ENCODE peak calls at places on chromosome 22, in nine cellular contexts. F is dorsolateral prefrontal cortex, L is body of pancreas, E is H9, B is mucosa of descending colon, V is cardiac fibroblast, X is kidney, A is HFFc6, J is GM20000. S is an unnamed sample.

GRCh38 chr22:48952256-48953102 is 875.2 kb downstream of the BRD1 start:
- DNase-seq in X (no peak), J (no peak), F (no peak), V (no peak), E (peak), A (no peak), B (no peak), L (no peak), S (no peak)

GRCh38 chr22:26890870-26891269 is 233.5 kb downstream of the MIAT start:
- DNase-seq in B (no peak), A (no peak), L (no peak), J (no peak), F (no peak), E (no peak), X (no peak), V (no peak), S (no peak)

GRCh38 chr22:28123989-28124766 is 205.1 kb upstream of the PITPNB start:
- DNase-seq in B (no peak), L (no peak), A (no peak), X (no peak), J (no peak), E (no peak), V (no peak), F (no peak), S (no peak)

GRCh38 chr22:40263191-40263590 is 83.1 kb upstream of the ADSL start:
- DNase-seq in A (no peak), X (peak), L (no peak), B (no peak), J (no peak), F (no peak), V (peak), E (no peak), S (peak)

GRCh38 chr22:39174498-39175120 is 22.1 kb upstream of the CBX7 start:
- DNase-seq in J (peak), V (peak), L (peak), A (peak), B (peak), E (peak), F (no peak), X (peak), S (peak)

GRCh38 chr22:27381960-27382742 is 419.4 kb downstream of the MN1 start:
- DNase-seq in J (no peak), A (no peak), B (no peak), X (no peak), V (no peak), E (peak), L (no peak), F (no peak), S (no peak)

GRCh38 chr22:41775976-41776375 is 24.5 kb upstream of the CCDC134 start:
- DNase-seq in V (no peak), J (no peak), X (no peak), A (no peak), E (no peak), L (no peak), F (no peak), B (no peak), S (no peak)

GRCh38 chr22:26170795-26171194 is 1.5 kb downstream of the SEZ6L start:
- DNase-seq in X (no peak), J (peak), V (no peak), B (no peak), A (no peak), L (no peak), E (peak), F (peak), S (peak)

GRCh38 chr22:34845391-34845790 is 220.6 kb upstream of the ISX start:
- DNase-seq in E (no peak), V (no peak), B (no peak), X (no peak), L (no peak), J (no peak), F (no peak), A (no peak), S (no peak)

GRCh38 chr22:25747245-25747944 is 5.4 kb downstream of the MYO18B start:
- DNase-seq in V (peak), A (peak), X (peak), E (no peak), L (peak), F (no peak), J (no peak), B (peak), S (no peak)

GRCh38 chr22:39179841-39180335 is 27.4 kb upstream of the CBX7 start:
- DNase-seq in A (no peak), F (no peak), B (no peak), X (no peak), E (peak), L (no peak), J (no peak), V (no peak), S (no peak)

GRCh38 chr22:43711681-43712080 is 100.4 kb downstream of the EFCAB6 start:
- DNase-seq in X (no peak), J (no peak), A (no peak), F (no peak), B (no peak), L (no peak), E (no peak), V (no peak), S (no peak)

GRCh38 chr22:39999144-39999757 is 4.5 kb downstream of the FAM83F start:
- DNase-seq in B (peak), A (peak), X (peak), E (no peak), V (peak), J (no peak), L (no peak), F (no peak), S (no peak)

GRCh38 chr22:29626497-29627195 is 23.2 kb downstream of the NF2 start:
- DNase-seq in J (no peak), B (no peak), L (no peak), E (no peak), V (peak), F (no peak), A (peak), X (no peak), S (no peak)

GRCh38 chr22:27097481-27097880 is 440.1 kb downstream of the MIAT start:
- DNase-seq in F (no peak), L (no peak), E (no peak), V (no peak), X (no peak), A (no peak), J (no peak), B (no peak), S (no peak)

GRCh38 chr22:40220316-40221054 is 42.8 kb downstream of the TNRC6B start:
- DNase-seq in B (no peak), F (no peak), V (peak), E (peak), A (no peak), X (no peak), L (no peak), J (no peak), S (no peak)

GRCh38 chr22:43642319-43642718 is 169.8 kb downstream of the EFCAB6 start:
- DNase-seq in J (no peak), B (no peak), X (no peak), F (no peak), E (no peak), L (no peak), V (no peak), A (no peak), S (no peak)

GRCh38 chr22:34010259-34010658 is 90.0 kb upstream of the LARGE1 start:
- DNase-seq in B (no peak), V (no peak), E (no peak), F (no peak), X (no peak), J (no peak), A (no peak), L (no peak), S (no peak)

GRCh38 chr22:27212617-27213177 is 555.3 kb downstream of the MIAT start:
- DNase-seq in B (peak), L (peak), A (peak), V (peak), E (no peak), F (no peak), X (no peak), J (no peak), S (peak)

GRCh38 chr22:39917091-39917703 is 16.3 kb downstream of the GRAP2 start:
- DNase-seq in L (no peak), B (no peak), E (no peak), J (no peak), X (no peak), V (no peak), A (no peak), F (no peak), S (no peak)

GRCh38 chr22:19495562-19496323 is 16.0 kb downstream of the CDC45 start:
- DNase-seq in B (no peak), X (no peak), L (no peak), F (no peak), E (no peak), J (no peak), A (peak), V (peak), S (peak)

GRCh38 chr22:40076702-40077645 is 82.2 kb downstream of the FAM83F start:
- DNase-seq in B (no peak), E (no peak), F (no peak), L (no peak), V (peak), X (no peak), A (peak), J (no peak), S (no peak)

GRCh38 chr22:40479887-40480538 is 109.6 kb downstream of the SGSM3 start:
- DNase-seq in F (no peak), J (no peak), V (peak), B (no peak), E (no peak), A (no peak), L (no peak), X (no peak), S (no peak)

GRCh38 chr22:29766632-29767288 is at the start of gene ZMAT5:
- DNase-seq in B (peak), V (peak), J (peak), X (peak), L (peak), E (peak), A (peak), F (peak), S (peak)

GRCh38 chr22:27438271-27438980 is 363.1 kb downstream of the MN1 start:
- DNase-seq in L (peak), X (no peak), E (no peak), F (peak), J (no peak), A (no peak), V (peak), B (peak), S (no peak)

GRCh38 chr22:19406281-19406811 is 25.2 kb downstream of the HIRA start:
- DNase-seq in A (no peak), V (no peak), J (no peak), L (no peak), X (no peak), B (no peak), E (no peak), F (no peak), S (no peak)

GRCh38 chr22:28627791-28628190 is 51.8 kb downstream of the TTC28 start:
- DNase-seq in B (no peak), J (no peak), X (no peak), E (no peak), F (no peak), A (no peak), L (no peak), V (peak), S (no peak)

GRCh38 chr22:39683639-39684038 is 113.1 kb downstream of the CACNA1I start:
- DNase-seq in A (no peak), E (no peak), V (no peak), L (no peak), B (no peak), J (no peak), F (no peak), X (no peak), S (no peak)

GRCh38 chr22:42305967-42306366 is 35.5 kb upstream of the TCF20 start:
- DNase-seq in A (no peak), V (no peak), E (no peak), L (no peak), B (no peak), X (no peak), J (no peak), F (no peak), S (no peak)

GRCh38 chr22:49205401-49205800 is 622.3 kb downstream of the BRD1 start:
- DNase-seq in X (peak), J (no peak), E (peak), L (peak), F (peak), A (no peak), V (no peak), B (no peak), S (no peak)

GRCh38 chr22:43004362-43005035 is 10.4 kb downstream of the PACSIN2 start:
- DNase-seq in E (no peak), V (no peak), X (no peak), B (peak), F (no peak), J (no peak), L (no peak), A (peak), S (no peak)

GRCh38 chr22:48931452-48931851 is 896.2 kb downstream of the BRD1 start:
- DNase-seq in A (no peak), B (no peak), X (no peak), V (no peak), J (no peak), F (no peak), E (no peak), L (no peak), S (no peak)

GRCh38 chr22:43018615-43019014 is 3.7 kb upstream of the PACSIN2 start:
- DNase-seq in V (no peak), E (no peak), A (no peak), J (no peak), B (no peak), X (no peak), F (no peak), L (no peak), S (no peak)

GRCh38 chr22:47232197-47232596 is 469.7 kb downstream of the TBC1D22A start:
- DNase-seq in L (no peak), J (no peak), B (no peak), A (no peak), F (no peak), V (no peak), E (no peak), X (no peak), S (no peak)

GRCh38 chr22:18968011-18968749 is 32.1 kb upstream of the PRODH start:
- DNase-seq in V (peak), F (no peak), A (peak), X (peak), B (peak), L (peak), J (no peak), E (peak), S (peak)

GRCh38 chr22:19844423-19845368 is 10.0 kb downstream of the GNB1L start:
- DNase-seq in V (peak), E (no peak), F (peak), X (peak), J (no peak), B (no peak), A (peak), L (no peak), S (no peak)

GRCh38 chr22:43861529-43861928 is 784 bp downstream of the SULT4A1 start:
- DNase-seq in F (peak), J (no peak), X (no peak), V (peak), E (peak), L (no peak), B (no peak), A (no peak), S (no peak)

GRCh38 chr22:47835726-47836125 is 1073.3 kb downstream of the TBC1D22A start:
- DNase-seq in F (no peak), B (no peak), V (peak), X (no peak), L (no peak), J (no peak), E (no peak), A (peak), S (no peak)

GRCh38 chr22:22397292-22397870 is 111.2 kb downstream of the ZNF280B start:
- DNase-seq in B (no peak), X (no peak), A (peak), E (no peak), F (peak), J (no peak), V (peak), L (no peak), S (peak)
- TF ChIP-seq CTCF in B (no peak), X (no peak), A (no peak), E (no peak), F (no peak), J (no peak), V (no peak), L (no peak), S (no peak)

GRCh38 chr22:32413715-32414114 is 1.7 kb upstream of the RTCB start:
- DNase-seq in V (peak), X (no peak), L (no peak), B (no peak), F (no peak), E (no peak), A (peak), J (peak), S (peak)
- TF ChIP-seq CTCF in V (peak), X (no peak), L (peak), B (no peak), F (peak), E (peak), A (peak), J (peak), S (peak)

DNA sequence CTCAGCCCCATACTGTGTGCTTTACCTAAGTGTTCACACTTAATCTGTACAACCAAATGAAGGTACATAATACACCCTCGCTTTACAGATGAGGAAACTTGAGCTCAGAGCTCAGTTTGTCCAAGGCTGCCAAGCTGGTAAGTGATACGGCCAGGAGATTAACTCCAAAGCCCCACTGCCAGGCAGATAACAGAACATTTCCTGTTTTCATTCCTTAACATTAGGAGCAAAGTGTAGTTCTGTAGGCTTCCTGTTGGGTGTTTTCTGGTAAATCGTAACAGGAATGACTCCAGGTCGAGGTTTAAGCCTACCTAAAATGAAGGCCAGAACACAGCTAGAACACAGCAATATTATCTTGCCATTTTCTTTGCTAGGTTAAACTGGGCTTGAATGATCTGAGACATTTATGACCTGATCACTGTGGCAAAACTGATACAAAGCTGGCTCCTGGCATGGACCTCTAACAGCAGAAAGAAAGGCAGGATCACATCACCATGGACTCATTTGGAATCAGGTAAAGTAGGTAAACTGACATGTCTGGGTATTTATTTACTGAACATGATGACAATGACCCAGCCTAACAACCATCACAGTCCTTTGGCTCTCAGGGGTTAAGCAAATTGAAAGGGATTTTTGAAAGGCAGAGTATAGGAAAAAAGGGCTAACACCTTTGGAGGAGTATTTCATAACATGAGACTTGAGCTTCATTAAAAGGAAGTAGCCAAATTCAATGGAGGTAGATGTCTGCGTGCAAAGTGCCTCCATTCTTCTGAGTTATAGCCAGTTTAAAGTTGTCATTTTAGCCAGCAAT is 3.9 kb upstream of the NUP50 start:
- DNase-seq in B (no peak), L (peak), X (no peak), J (no peak), E (no peak), V (no peak), A (no peak), F (no peak), S (peak)
- TF ChIP-seq CTCF in B (no peak), L (peak), X (no peak), J (no peak), E (peak), V (no peak), A (peak), F (no peak), S (no peak)

GRCh38 chr22:36493690-36494110 is 12.3 kb upstream of the TXN2 start:
- DNase-seq in E (no peak), A (no peak), J (peak), F (no peak), L (no peak), V (no peak), X (no peak), B (peak), S (no peak)

GRCh38 chr22:36497910-36498669 is 8.8 kb downstream of the FOXRED2 start:
- DNase-seq in E (no peak), B (no peak), A (no peak), F (no peak), L (no peak), V (no peak), J (no peak), X (no peak), S (no peak)
- TF ChIP-seq CTCF in E (peak), B (no peak), A (peak), F (no peak), L (no peak), V (peak), J (no peak), X (no peak), S (no peak)

GRCh38 chr22:31199187-31199586 is 12.9 kb upstream of the LIMK2 start:
- DNase-seq in A (no peak), B (no peak), V (no peak), L (no peak), E (no peak), J (no peak), F (no peak), X (no peak), S (no peak)
- TF ChIP-seq CTCF in A (peak), B (no peak), V (no peak), L (peak), E (peak), J (no peak), F (no peak), X (peak), S (peak)

GRCh38 chr22:17540481-17540880 is 22.8 kb upstream of the SLC25A18 start:
- DNase-seq in V (no peak), X (no peak), A (no peak), E (peak), F (no peak), L (no peak), J (no peak), B (no peak), S (peak)
- TF ChIP-seq CTCF in V (peak), X (no peak), A (peak), E (peak), F (no peak), L (no peak), J (no peak), B (no peak), S (no peak)

DNA sequence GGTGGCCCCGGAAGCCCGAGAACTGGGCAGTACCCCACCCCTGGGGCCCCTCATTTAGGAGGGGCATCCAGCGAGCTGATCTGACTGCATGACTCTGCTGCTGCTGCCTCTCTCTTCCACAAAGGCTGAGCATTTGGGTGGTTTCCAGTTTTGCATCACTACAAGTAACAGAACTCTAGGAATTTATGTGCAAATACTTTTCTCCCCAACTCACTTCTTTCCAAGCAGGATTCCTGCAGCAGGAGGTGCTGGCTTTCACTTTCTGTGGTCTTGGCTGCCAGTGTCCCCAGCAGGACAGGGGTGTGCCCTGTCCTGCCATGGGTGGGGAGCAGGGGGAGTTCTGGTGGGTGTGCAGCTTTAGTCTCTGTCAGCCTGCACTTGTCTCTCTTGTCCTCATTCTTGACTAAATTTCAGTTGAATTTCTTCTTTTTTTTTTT is 21.2 kb downstream of the UPB1 start:
- DNase-seq in E (peak), J (no peak), A (peak), F (no peak), V (peak), X (no peak), B (no peak), L (no peak), S (no peak)
- TF ChIP-seq CTCF in E (no peak), J (no peak), A (no peak), F (no peak), V (peak), X (no peak), B (no peak), L (no peak), S (no peak)

GRCh38 chr22:21984793-21985192 is 2.2 kb upstream of the TOP3B start:
- DNase-seq in F (no peak), A (peak), B (no peak), E (peak), L (no peak), J (peak), V (peak), X (peak), S (peak)
- TF ChIP-seq CTCF in F (no peak), A (peak), B (no peak), E (peak), L (no peak), J (peak), V (peak), X (peak), S (peak)

GRCh38 chr22:37806409-37807338 is 1.1 kb upstream of the GCAT start:
- DNase-seq in V (peak), E (no peak), J (no peak), X (no peak), F (no peak), L (no peak), A (peak), B (peak), S (peak)
- TF ChIP-seq CTCF in V (no peak), E (peak), J (no peak), X (no peak), F (no peak), L (peak), A (peak), B (no peak), S (no peak)

GRCh38 chr22:50577697-50577986 is 585 bp downstream of the CPT1B start:
- DNase-seq in A (no peak), F (no peak), J (no peak), V (no peak), E (no peak), L (no peak), X (no peak), B (no peak), S (no peak)

GRCh38 chr22:50576806-50577696 is 1.2 kb downstream of the CPT1B start:
- DNase-seq in V (no peak), B (no peak), J (no peak), A (no peak), E (no peak), F (no peak), X (no peak), L (no peak), S (no peak)

GRCh38 chr22:50574383-50574755 is 3.9 kb downstream of the CPT1B start:
- DNase-seq in V (no peak), L (no peak), J (no peak), B (no peak), X (no peak), F (no peak), A (no peak), E (no peak), S (no peak)

GRCh38 chr22:50575426-50575941 is 2.7 kb downstream of the CPT1B start:
- DNase-seq in B (no peak), V (no peak), J (no peak), F (no peak), X (no peak), E (no peak), A (no peak), L (no peak), S (no peak)

GRCh38 chr22:50576070-50576469 is 2.2 kb downstream of the CPT1B start:
- DNase-seq in L (no peak), E (peak), X (no peak), B (no peak), F (no peak), J (no peak), A (peak), V (peak), S (peak)
- TF ChIP-seq CTCF in L (peak), E (peak), X (no peak), B (no peak), F (no peak), J (no peak), A (peak), V (peak), S (no peak)

S was measured in endothelial cell.